ENCODE peak calls at places on chromosomes 13 and 19, in seven cellular contexts. X, G, Z, L, I, V and N are unnamed samples.

GRCh38 chr19:5957132-5957531 is 20.8 kb downstream of the RANBP3 start:
- DNase-seq in I (no peak), V (no peak), Z (no peak), L (peak; percentile 58), X (no peak), G (no peak), N (no peak)

GRCh38 chr13:113860051-113860471 is 3.8 kb downstream of the GAS6 start:
- DNase-seq in Z (peak; percentile 49), V (no peak), X (no peak), G (peak; percentile 2), L (no peak), I (no peak), N (no peak)

GRCh38 chr19:47778954-47779351 is 450 bp downstream of the SELENOW start:
- DNase-seq in I (peak; percentile 46), V (no peak), L (no peak), Z (no peak), G (peak; percentile 47), X (no peak), N (no peak)

GRCh38 chr13:60627071-60627686 is 230.2 kb downstream of the TDRD3 start:
- DNase-seq in V (peak; percentile 61), I (no peak), Z (no peak), L (peak; percentile 31), X (no peak), G (peak; percentile 6), N (peak; percentile 41)

GRCh38 chr19:4081441-4082129 is 14.9 kb upstream of the ZBTB7A start:
- DNase-seq in X (no peak), G (no peak), L (no peak), I (no peak), Z (no peak), V (no peak), N (no peak)

GRCh38 chr19:35216833-35217707 is 11.5 kb downstream of the FAM187B start:
- DNase-seq in V (no peak), Z (peak; percentile 60), G (peak; percentile 49), X (peak; percentile 70), L (peak; percentile 5), I (no peak), N (no peak)

GRCh38 chr19:2051771-2052704 is 994 bp upstream of the MKNK2 start:
- DNase-seq in X (peak; percentile 65), L (peak; percentile 40), V (no peak), I (peak; percentile 84), G (peak; percentile 76), Z (peak; percentile 77), N (no peak)

GRCh38 chr13:110879482-110879881 is 35.4 kb downstream of the ANKRD10 start:
- DNase-seq in I (no peak), X (no peak), V (no peak), L (no peak), Z (no peak), G (no peak), N (no peak)

GRCh38 chr13:75263741-75264407 is 218.1 kb downstream of the TBC1D4 start:
- DNase-seq in V (no peak), L (no peak), Z (no peak), X (no peak), I (no peak), G (no peak), N (no peak)

GRCh38 chr13:111383591-111384440 is 63.4 kb downstream of the TEX29 start:
- DNase-seq in X (no peak), I (no peak), V (no peak), G (no peak), Z (peak; percentile 1), L (no peak), N (no peak)

GRCh38 chr13:95783747-95784146 is 106.8 kb downstream of the DNAJC3 start:
- DNase-seq in Z (no peak), L (no peak), G (no peak), V (no peak), I (no peak), X (no peak), N (no peak)

DNA sequence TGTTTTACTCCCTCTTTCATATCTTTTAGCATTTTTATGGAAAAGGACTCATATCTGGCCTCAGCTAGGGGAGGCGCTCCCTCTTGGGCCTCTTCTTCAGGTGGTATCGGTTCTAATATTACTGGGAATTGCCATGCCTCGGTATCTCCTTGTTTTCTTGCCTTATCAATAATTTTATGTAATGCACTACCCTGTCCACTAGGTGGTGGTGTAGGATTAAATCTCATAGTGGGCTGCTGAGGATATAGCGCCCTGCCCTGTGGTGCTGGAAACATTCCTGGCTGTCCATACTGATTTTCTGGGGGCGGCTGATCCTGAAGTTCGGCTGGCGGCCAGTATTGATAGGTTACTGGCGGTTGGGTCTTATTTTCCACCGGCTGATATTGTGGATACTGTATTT is 35.8 kb downstream of the ZNF420 start:
- DNase-seq in L (no peak), V (no peak), I (no peak), G (no peak), X (no peak), Z (no peak), N (no peak)
- TF ChIP-seq CTCF in L (no peak), V (peak; percentile 44), I (no peak), G (no peak), X (no peak), Z (no peak), N (no peak)

GRCh38 chr13:44763604-44764311 is 187.6 kb upstream of the TSC22D1 start:
- DNase-seq in G (peak; percentile 16), V (peak; percentile 7), Z (peak; percentile 76), X (no peak), L (no peak), I (peak; percentile 32), N (no peak)
- TF ChIP-seq CTCF in G (no peak), V (no peak), Z (no peak), X (no peak), L (no peak), I (no peak), N (no peak)

DNA sequence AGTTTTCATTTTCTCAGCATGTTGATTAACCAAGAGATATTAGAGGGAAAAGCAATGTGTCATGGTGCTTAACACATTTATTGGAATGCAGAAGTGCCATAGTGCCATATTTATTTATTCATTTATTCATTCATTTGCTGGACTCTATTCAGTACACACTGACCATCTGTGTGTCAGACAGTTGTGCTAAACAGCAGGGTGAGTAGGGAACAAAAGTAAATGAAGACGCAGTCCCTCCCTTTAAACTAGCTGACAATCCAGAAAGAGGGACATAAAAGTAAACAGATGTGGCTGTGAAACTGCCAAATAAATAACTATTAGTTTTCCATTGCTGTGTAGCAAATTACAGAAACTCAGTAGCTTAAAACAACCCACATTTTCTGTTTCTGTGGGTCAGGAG is 323.7 kb downstream of the MTUS2 start:
- DNase-seq in Z (no peak), L (no peak), I (no peak), V (no peak), X (no peak), G (no peak), N (no peak)
- TF ChIP-seq CTCF in Z (no peak), L (no peak), I (no peak), V (no peak), X (no peak), G (no peak), N (no peak)

DNA sequence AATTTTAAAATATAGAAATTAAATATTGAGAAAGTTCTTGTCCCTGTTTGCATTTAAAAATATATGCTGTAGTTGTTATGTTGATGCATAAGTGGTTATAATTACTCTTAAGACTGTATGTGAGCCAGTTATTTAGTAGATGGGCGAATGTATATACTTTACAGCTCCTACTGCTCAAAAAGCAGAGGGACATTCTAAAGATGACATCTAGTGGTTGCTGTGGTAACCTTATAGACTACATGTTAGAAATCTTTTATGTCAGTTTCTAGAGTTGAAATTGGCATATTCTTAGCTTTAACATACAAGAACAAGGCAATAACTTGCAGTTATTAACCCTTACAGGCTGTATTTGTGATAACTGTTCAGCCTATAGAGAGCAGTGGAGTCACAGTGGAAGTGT is 160.5 kb downstream of the OLFM4 start:
- DNase-seq in G (no peak), I (no peak), X (no peak), Z (no peak), L (no peak), V (no peak), N (no peak)
- TF ChIP-seq CTCF in G (no peak), I (no peak), X (no peak), Z (no peak), L (no peak), V (peak; percentile 23), N (no peak)

GRCh38 chr13:41847216-41847615 is 113.7 kb downstream of the VWA8 start:
- DNase-seq in L (no peak), V (no peak), Z (no peak), I (no peak), G (no peak), X (no peak), N (no peak)

GRCh38 chr13:41848435-41849255 is 112.3 kb downstream of the VWA8 start:
- DNase-seq in I (no peak), V (no peak), Z (no peak), X (no peak), L (no peak), G (no peak), N (no peak)
- TF ChIP-seq CTCF in I (no peak), V (no peak), Z (no peak), X (no peak), L (peak; percentile 26), G (no peak), N (no peak)

DNA sequence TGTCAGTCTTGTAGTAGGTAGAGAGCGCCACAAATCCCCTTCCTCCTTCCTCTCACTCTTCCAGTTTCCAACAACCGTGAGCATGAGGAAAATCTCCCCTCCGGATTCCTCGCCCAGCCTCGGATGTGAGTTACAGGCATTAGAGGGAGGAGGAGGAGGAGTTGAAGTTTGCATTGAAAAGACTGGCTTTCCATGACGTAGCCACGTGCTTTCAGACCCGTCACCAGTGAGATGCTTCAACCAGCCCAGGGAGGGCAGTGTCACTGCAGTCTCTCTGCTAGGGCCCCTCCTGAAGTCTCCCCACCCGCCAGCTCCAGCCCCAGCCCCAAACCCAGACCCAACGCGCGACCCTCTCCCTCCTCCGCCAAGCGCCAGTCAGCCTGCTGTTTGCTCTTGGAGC is 444 bp upstream of the FGF14 start:
- DNase-seq in V (peak; percentile 41), X (no peak), L (peak; percentile 27), I (no peak), G (peak; percentile 42), Z (no peak), N (no peak)
- TF ChIP-seq CTCF in V (no peak), X (no peak), L (no peak), I (no peak), G (no peak), Z (no peak), N (no peak)

DNA sequence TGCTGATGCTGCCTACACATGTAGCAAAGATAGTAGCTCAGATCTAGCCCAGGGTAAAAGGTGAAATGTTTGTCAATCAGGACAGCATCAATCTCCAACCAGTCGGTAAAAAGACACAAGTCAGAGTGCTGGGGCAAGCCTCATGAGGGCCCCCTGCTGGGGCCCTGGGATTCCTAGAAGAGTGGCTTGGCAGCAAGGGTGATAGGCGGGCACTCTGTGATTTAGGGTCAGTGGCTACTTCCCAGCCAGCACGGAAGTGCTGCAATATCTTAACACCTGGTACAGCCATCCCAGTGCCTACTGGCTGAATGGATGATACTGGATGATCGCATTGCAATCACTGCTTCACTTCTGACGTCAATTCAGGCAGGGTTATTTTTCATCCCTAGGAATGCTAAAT is 432.2 kb downstream of the FGF9 start:
- DNase-seq in I (no peak), X (no peak), G (no peak), Z (no peak), L (no peak), V (no peak), N (no peak)
- TF ChIP-seq CTCF in I (no peak), X (no peak), G (peak; percentile 27), Z (no peak), L (no peak), V (no peak), N (no peak)

GRCh38 chr13:44407379-44407778 is 33.8 kb downstream of the SERP2 start:
- DNase-seq in Z (no peak), L (peak; percentile 5), V (no peak), I (no peak), X (no peak), G (no peak), N (no peak)
- TF ChIP-seq CTCF in Z (no peak), L (no peak), V (no peak), I (no peak), X (no peak), G (no peak), N (no peak)

GRCh38 chr19:22545751-22546150 is 88.4 kb upstream of the ZNF492 start:
- DNase-seq in X (no peak), I (no peak), L (peak; percentile 3), Z (no peak), V (no peak), G (peak; percentile 30), N (no peak)
- TF ChIP-seq CTCF in X (no peak), I (no peak), L (peak; percentile 25), Z (peak; percentile 20), V (peak; percentile 34), G (peak; percentile 59), N (peak; percentile 7)